ENCODE peak calls at places on chromosome 21, in seven cellular contexts. S is SK-N-MC, K is SK-N-SH, Y is fibroblast of lung, E is neural progenitor cell, G is neuronal stem cell, U is K562. T is an unnamed sample. For H3K9me3, the result is how much of the 10 kb centered on the place peaks cover.

GRCh38 chr21:24418671-24419070 is 1188.6 kb downstream of the MRPL39 start:
- DNase-seq in S (no peak), K (no peak), Y (no peak), E (no peak), G (no peak), U (no peak), T (no peak)

GRCh38 chr21:38036016-38036415 is 119.8 kb upstream of the KCNJ6 start:
- DNase-seq in S (no peak), K (no peak), Y (no peak), E (no peak), G (no peak), U (no peak), T (no peak)

GRCh38 chr21:46622226-46622625 is 13.2 kb upstream of the PRMT2 start:
- DNase-seq in S (no peak), K (no peak), Y (no peak), E (peak), G (peak), U (no peak), T (no peak)

GRCh38 chr21:39079617-39080016 is 103.6 kb downstream of the PSMG1 start:
- DNase-seq in S (no peak), K (no peak), Y (peak), E (no peak), G (no peak), U (peak), T (no peak)

GRCh38 chr21:46156678-46157077 is 1.3 kb upstream of the FTCD start:
- DNase-seq in S (no peak), K (no peak), Y (no peak), E (no peak), G (no peak), U (no peak), T (no peak)

GRCh38 chr21:38804617-38805281 is 980 bp upstream of the ETS2 start:
- DNase-seq in S (no peak), K (peak), Y (peak), E (no peak), G (no peak), U (peak), T (peak)

GRCh38 chr21:45991606-45992301 is 10.2 kb downstream of the COL6A1 start:
- DNase-seq in S (no peak), K (no peak), Y (no peak), E (no peak), G (no peak), U (no peak), T (peak)

GRCh38 chr21:31593161-31593560 is 66.3 kb upstream of the SOD1 start:
- DNase-seq in S (no peak), K (no peak), Y (no peak), E (no peak), G (no peak), U (no peak), T (no peak)

GRCh38 chr21:34797926-34798595 is 129.3 kb downstream of the CLIC6 start:
- DNase-seq in S (no peak), K (no peak), Y (no peak), E (no peak), G (no peak), U (no peak), T (no peak)

GRCh38 chr21:31235671-31236450 is 108.2 kb downstream of the TIAM1 start:
- DNase-seq in S (no peak), K (no peak), Y (no peak), E (no peak), G (no peak), U (no peak), T (no peak)

GRCh38 chr21:16837319-16837718 is 675.5 kb upstream of the CXADR start:
- DNase-seq in S (no peak), K (no peak), Y (peak), E (no peak), G (no peak), U (no peak), T (no peak)

GRCh38 chr21:25456672-25457071 is 150.6 kb downstream of the MRPL39 start:
- DNase-seq in S (no peak), K (no peak), Y (peak), E (no peak), G (no peak), U (no peak), T (no peak)
- H3K9me3 ChIP-seq in S (under half), K (under half), Y (under half), E (under half), G (under half), U (under half), T (under half)

DNA sequence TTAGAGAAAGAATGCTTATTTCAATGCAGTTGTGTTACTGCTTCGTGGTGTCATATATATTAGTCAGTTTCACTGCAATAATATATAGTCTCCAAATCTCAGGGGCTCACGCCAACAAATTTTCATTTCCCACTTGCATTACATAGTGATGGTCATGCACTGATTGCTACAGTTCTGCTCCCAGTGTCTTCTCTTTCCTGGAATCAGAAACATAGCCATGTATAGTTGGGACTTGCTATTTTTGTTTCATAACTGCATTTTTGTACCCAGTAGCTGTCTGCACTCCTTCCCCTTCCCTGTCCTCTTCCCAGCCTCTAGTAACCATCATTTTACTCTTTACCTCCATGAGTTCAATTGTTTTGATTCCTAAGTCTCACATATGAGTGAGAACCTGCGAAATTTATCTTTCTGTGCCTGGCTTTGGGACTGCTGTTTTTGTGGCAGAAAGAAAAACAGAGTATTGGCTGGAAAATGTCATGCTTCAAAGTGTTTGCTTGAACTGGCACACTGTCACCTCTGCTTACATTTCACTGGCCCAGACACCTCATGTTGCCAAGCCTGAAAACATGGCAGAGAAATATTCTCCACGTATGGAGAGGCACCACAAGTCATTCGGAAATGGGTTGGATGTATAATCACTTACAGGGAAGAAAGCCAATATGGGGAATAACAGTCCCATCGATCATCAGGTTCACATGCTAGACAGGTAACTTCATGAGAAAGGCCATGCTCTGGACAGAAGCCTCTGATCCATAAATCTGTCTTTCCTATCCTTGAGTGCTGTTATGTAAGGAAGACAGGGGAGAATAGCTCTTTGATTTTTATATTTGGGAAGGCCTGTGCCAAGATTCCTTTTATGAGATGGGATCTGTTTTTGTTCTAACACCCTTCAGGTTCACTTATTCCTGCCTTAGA is 60.4 kb upstream of the BACH1 start:
- DNase-seq in S (no peak), K (no peak), Y (peak), E (no peak), G (no peak), U (no peak), T (no peak)
- H3K9ac ChIP-seq in S (no peak), K (no peak), Y (no peak), E (no peak), G (no peak), U (no peak), T (no peak)

GRCh38 chr21:14143999-14144398 is 66.8 kb downstream of the LIPI start:
- DNase-seq in S (no peak), K (no peak), Y (no peak), E (no peak), G (no peak), U (no peak), T (no peak)
- H3K9me3 ChIP-seq in S (under half), K (under half), Y (under half), E (under half), G (under half), U (under half), T (under half)

DNA sequence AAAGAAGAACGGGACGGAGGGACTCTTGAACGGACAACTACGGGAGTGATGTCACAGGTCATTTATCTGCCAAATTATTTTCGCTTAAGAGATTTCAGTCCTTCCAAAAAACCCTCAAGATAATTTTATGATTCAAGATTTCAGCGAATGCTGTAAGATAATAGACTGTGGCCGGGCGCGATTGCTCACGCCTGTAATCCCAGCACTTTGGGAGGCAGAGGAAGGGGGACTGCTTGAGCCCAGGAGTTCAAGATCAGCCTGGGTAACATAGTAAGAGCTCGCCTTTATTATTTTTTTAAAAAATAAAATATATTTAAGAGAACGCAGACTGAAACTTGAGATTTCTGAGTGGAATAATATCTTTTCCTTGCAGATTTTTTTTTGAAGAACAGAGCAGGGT is 609 bp downstream of the RWDD2B start:
- DNase-seq in S (no peak), K (peak), Y (peak), E (no peak), G (no peak), U (peak), T (no peak)
- H3K9ac ChIP-seq in S (peak), K (peak), Y (peak), E (peak), G (no peak), U (peak), T (peak)

GRCh38 chr21:44648557-44649311 is 2.5 kb downstream of the KRTAP10-11 start:
- DNase-seq in S (no peak), K (no peak), Y (no peak), E (no peak), G (no peak), U (no peak), T (no peak)
- H3K9me3 ChIP-seq in S (under half), K (under half), Y (under half), E (under half), G (under half), U (under half), T (under half)

GRCh38 chr21:41960386-41960785 is 6.6 kb upstream of the C2CD2 start:
- DNase-seq in S (no peak), K (no peak), Y (no peak), E (no peak), G (no peak), U (no peak), T (peak)

GRCh38 chr21:41956926-41957729 is 3.3 kb upstream of the C2CD2 start:
- DNase-seq in S (no peak), K (no peak), Y (peak), E (no peak), G (no peak), U (peak), T (peak)

GRCh38 chr21:41961282-41961701 is 7.5 kb upstream of the C2CD2 start:
- DNase-seq in S (no peak), K (no peak), Y (peak), E (no peak), G (no peak), U (no peak), T (peak)

GRCh38 chr21:41957991-41958766 is 4.4 kb upstream of the C2CD2 start:
- DNase-seq in S (no peak), K (no peak), Y (peak), E (no peak), G (no peak), U (peak), T (peak)

GRCh38 chr21:41958886-41959563 is 5.2 kb upstream of the C2CD2 start:
- DNase-seq in S (no peak), K (no peak), Y (no peak), E (no peak), G (no peak), U (no peak), T (peak)
- H3K9ac ChIP-seq in S (no peak), K (no peak), Y (no peak), E (no peak), G (no peak), U (no peak), T (no peak)

DNA sequence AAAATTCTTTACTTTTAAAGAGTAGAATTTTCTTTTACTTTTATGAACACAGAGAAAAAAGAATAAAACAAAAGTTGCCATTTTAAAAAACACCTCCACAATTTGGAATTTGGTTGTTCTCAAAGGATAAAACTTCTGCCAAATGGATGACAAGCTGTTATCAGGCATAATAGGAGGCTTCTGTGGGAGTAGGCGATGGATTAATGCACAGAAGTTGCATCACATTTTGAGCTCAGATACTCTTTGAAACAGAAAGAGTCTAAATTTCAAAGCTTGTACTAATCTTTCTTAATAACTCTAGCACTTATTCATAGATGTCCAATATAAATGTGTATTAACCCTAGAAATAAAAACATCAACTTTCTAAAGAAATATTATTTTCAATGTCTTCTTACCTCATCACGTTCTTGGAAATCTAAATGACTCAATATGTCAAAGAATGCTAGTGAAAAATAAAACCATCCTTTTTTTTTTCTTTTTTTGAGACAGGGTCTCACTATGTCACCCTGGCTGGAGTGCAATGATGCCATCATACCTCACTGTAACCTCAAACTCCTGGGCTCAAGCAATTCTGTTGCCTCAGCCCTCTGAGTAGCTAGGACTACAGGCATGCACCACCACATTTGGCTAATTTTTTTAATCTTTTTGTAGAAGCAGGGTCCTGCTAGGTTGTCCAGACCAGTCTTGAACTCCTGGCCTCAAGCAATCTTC is 112.8 kb upstream of the USP25 start:
- DNase-seq in S (no peak), K (no peak), Y (peak), E (no peak), G (no peak), U (no peak), T (no peak)
- H3K9me3 ChIP-seq in S (under half), K (under half), Y (under half), E (under half), G (under half), U (under half), T (under half)

DNA sequence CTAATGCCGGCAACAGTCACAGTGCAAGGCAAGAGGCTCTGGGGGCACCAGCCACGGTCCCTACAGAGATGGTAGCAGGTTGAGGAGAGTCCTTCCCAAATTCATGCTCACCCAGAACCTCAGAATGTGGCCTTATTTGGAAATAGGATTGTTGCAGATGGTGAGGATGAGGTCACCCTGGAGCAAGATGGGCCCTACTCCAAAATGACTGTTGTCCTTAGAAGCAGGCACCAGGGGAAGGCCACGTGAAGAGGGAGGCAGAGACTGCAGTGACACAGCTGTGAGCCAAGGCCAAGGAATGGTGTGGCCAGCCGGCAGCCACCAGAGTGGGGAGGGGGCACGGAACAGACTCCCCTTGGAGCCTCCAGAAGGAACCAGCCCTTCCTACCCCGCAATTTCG is 70.8 kb upstream of the CLDN14 start:
- DNase-seq in S (no peak), K (no peak), Y (no peak), E (no peak), G (no peak), U (no peak), T (no peak)
- H3K9ac ChIP-seq in S (no peak), K (no peak), Y (no peak), E (no peak), G (no peak), U (no peak), T (no peak)

T was measured in endodermal cell.